ENCODE peak calls at places on chromosomes 5 and 9, in nine cellular contexts. N is GM12864, M is AG10803, S is HL-60, T is suprapubic skin, Y is HCT116, P is fibroblast of villous mesenchyme, E is tibial artery, Z is endodermal cell. L is an unnamed sample.

GRCh38 chr5:64947031-64947430 is 178.3 kb downstream of the CWC27 start:
- DNase-seq in N (no peak), M (no peak), S (no peak), T (no peak), Y (no peak), P (peak), E (no peak), Z (no peak), L (no peak)

GRCh38 chr9:130235558-130236435 is 29.8 kb upstream of the HMCN2 start:
- DNase-seq in N (no peak), M (peak), S (peak), T (no peak), Y (no peak), P (peak), E (peak), Z (peak), L (peak)

GRCh38 chr5:93677344-93678021 is 63.9 kb downstream of the POU5F2 start:
- DNase-seq in N (no peak), M (peak), S (no peak), T (no peak), Y (peak), P (peak), E (no peak), Z (peak), L (peak)

GRCh38 chr9:36530224-36530623 is 42.5 kb upstream of the MELK start:
- DNase-seq in N (no peak), M (no peak), S (no peak), T (no peak), Y (no peak), P (no peak), E (no peak), Z (no peak), L (no peak)

GRCh38 chr5:132268698-132269551 is 11.4 kb downstream of the PDLIM4 start:
- DNase-seq in N (no peak), M (peak), S (no peak), T (no peak), Y (no peak), P (peak), E (no peak), Z (no peak), L (peak)

GRCh38 chr9:113511856-113512761 is 48.6 kb downstream of the RGS3 start:
- DNase-seq in N (peak), M (peak), S (peak), T (no peak), Y (no peak), P (peak), E (no peak), Z (no peak), L (no peak)

GRCh38 chr5:118440496-118440895 is 547.9 kb downstream of the DTWD2 start:
- DNase-seq in N (no peak), M (no peak), S (no peak), T (no peak), Y (no peak), P (no peak), E (no peak), Z (no peak), L (no peak)

GRCh38 chr9:99235069-99235468 is 13.0 kb downstream of the SEC61B start:
- DNase-seq in N (no peak), M (no peak), S (no peak), T (no peak), Y (no peak), P (no peak), E (no peak), Z (no peak), L (no peak)

GRCh38 chr5:109718216-109718615 is 28.5 kb downstream of the MAN2A1 start:
- DNase-seq in N (no peak), M (no peak), S (no peak), T (no peak), Y (no peak), P (no peak), E (no peak), Z (no peak), L (no peak)

GRCh38 chr5:114055318-114055788 is 306.5 kb upstream of the KCNN2 start:
- DNase-seq in N (no peak), M (peak), S (no peak), T (no peak), Y (no peak), P (peak), E (no peak), Z (peak), L (peak)

GRCh38 chr9:106862115-106862945 is 636 bp upstream of the ZNF462 start:
- DNase-seq in N (no peak), M (peak), S (no peak), T (no peak), Y (no peak), P (peak), E (peak), Z (peak), L (peak)

GRCh38 chr9:112945620-112946208 is 55.0 kb upstream of the SLC46A2 start:
- DNase-seq in N (no peak), M (no peak), S (no peak), T (no peak), Y (no peak), P (no peak), E (no peak), Z (peak), L (no peak)

GRCh38 chr9:95455714-95456113 is 61.1 kb downstream of the PTCH1 start:
- DNase-seq in N (no peak), M (no peak), S (no peak), T (no peak), Y (no peak), P (no peak), E (no peak), Z (no peak), L (no peak)

GRCh38 chr9:111959468-111959941 is 62.9 kb downstream of the UGCG start:
- DNase-seq in N (no peak), M (peak), S (no peak), T (no peak), Y (peak), P (peak), E (no peak), Z (no peak), L (peak)

GRCh38 chr9:122383992-122384461 is 13.2 kb downstream of the PTGS1 start:
- DNase-seq in N (no peak), M (peak), S (no peak), T (peak), Y (no peak), P (no peak), E (peak), Z (no peak), L (peak)

GRCh38 chr5:95280692-95281091 is 4.2 kb downstream of the MCTP1 start:
- DNase-seq in N (no peak), M (no peak), S (no peak), T (no peak), Y (no peak), P (no peak), E (no peak), Z (no peak), L (no peak)

GRCh38 chr5:157624144-157624543 is 28.1 kb downstream of the SOX30 start:
- DNase-seq in N (no peak), M (no peak), S (no peak), T (no peak), Y (no peak), P (no peak), E (no peak), Z (no peak), L (no peak)

GRCh38 chr5:42228279-42228678 is 195.0 kb upstream of the GHR start:
- DNase-seq in N (no peak), M (no peak), S (no peak), T (no peak), Y (no peak), P (no peak), E (no peak), Z (no peak), L (peak)

GRCh38 chr5:171300358-171300757 is 8.7 kb upstream of the TLX3 start:
- DNase-seq in N (no peak), M (no peak), S (no peak), T (no peak), Y (no peak), P (no peak), E (no peak), Z (no peak), L (peak)

GRCh38 chr5:127322405-127322804 is 31.8 kb downstream of the MEGF10 start:
- DNase-seq in N (no peak), M (no peak), S (no peak), T (no peak), Y (no peak), P (no peak), E (no peak), Z (no peak), L (no peak)

GRCh38 chr5:91255396-91256141 is 127.5 kb downstream of the ARRDC3 start:
- DNase-seq in N (no peak), M (no peak), S (no peak), T (no peak), Y (no peak), P (no peak), E (no peak), Z (no peak), L (no peak)

GRCh38 chr5:62206150-62206829 is 99.7 kb upstream of the KIF2A start:
- DNase-seq in N (no peak), M (peak), S (peak), T (no peak), Y (peak), P (peak), E (no peak), Z (peak), L (no peak)

GRCh38 chr9:36322462-36322861 is 64.2 kb upstream of the GNE start:
- DNase-seq in N (no peak), M (no peak), S (no peak), T (peak), Y (no peak), P (no peak), E (no peak), Z (no peak), L (no peak)

GRCh38 chr5:11719888-11720481 is 184.3 kb downstream of the CTNND2 start:
- DNase-seq in N (peak), M (no peak), S (peak), T (no peak), Y (no peak), P (no peak), E (no peak), Z (peak), L (no peak)

GRCh38 chr9:135888766-135889394 is 18.5 kb downstream of the CAMSAP1 start:
- DNase-seq in N (no peak), M (no peak), S (no peak), T (peak), Y (no peak), P (no peak), E (no peak), Z (no peak), L (no peak)

GRCh38 chr5:171442287-171443042 is 23.0 kb downstream of the FGF18 start:
- DNase-seq in N (no peak), M (no peak), S (peak), T (no peak), Y (no peak), P (peak), E (no peak), Z (no peak), L (peak)

GRCh38 chr9:123282343-123283047 is 14.1 kb upstream of the STRBP start:
- DNase-seq in N (no peak), M (no peak), S (no peak), T (no peak), Y (peak), P (no peak), E (no peak), Z (no peak), L (no peak)

GRCh38 chr5:151071021-151071420 is 9.8 kb downstream of the TNIP1 start:
- DNase-seq in N (no peak), M (no peak), S (no peak), T (no peak), Y (no peak), P (no peak), E (no peak), Z (no peak), L (no peak)

GRCh38 chr5:139660105-139660915 is 12.2 kb downstream of the CXXC5 start:
- DNase-seq in N (no peak), M (peak), S (peak), T (no peak), Y (no peak), P (no peak), E (peak), Z (no peak), L (peak)

GRCh38 chr5:149174847-149175234 is 33.5 kb downstream of the ABLIM3 start:
- DNase-seq in N (no peak), M (no peak), S (no peak), T (no peak), Y (no peak), P (no peak), E (no peak), Z (no peak), L (no peak)

GRCh38 chr9:38682713-38683112 is 37.2 kb downstream of the FAM240B start:
- DNase-seq in N (no peak), M (peak), S (no peak), T (no peak), Y (peak), P (peak), E (no peak), Z (peak), L (peak)

GRCh38 chr5:135869935-135870334 is 25.7 kb downstream of the IL9 start:
- DNase-seq in N (no peak), M (no peak), S (no peak), T (no peak), Y (no peak), P (no peak), E (no peak), Z (no peak), L (no peak)

GRCh38 chr5:96885518-96886338 is 9.4 kb downstream of the ERAP2 start:
- DNase-seq in N (peak), M (no peak), S (no peak), T (no peak), Y (no peak), P (no peak), E (no peak), Z (no peak), L (no peak)

GRCh38 chr5:10576121-10576789 is 12.4 kb downstream of the ANKRD33B start:
- DNase-seq in N (no peak), M (no peak), S (no peak), T (no peak), Y (no peak), P (no peak), E (no peak), Z (no peak), L (no peak)
- TF ChIP-seq CTCF in N (peak), M (no peak), S (no peak), T (no peak), Y (peak), P (peak), E (no peak), Z (peak), L (no peak)

GRCh38 chr9:116155700-116156045 is 2.1 kb downstream of the PAPPA start:
- DNase-seq in N (no peak), M (peak), S (no peak), T (no peak), Y (no peak), P (peak), E (no peak), Z (no peak), L (peak)
- H3K4me3 ChIP-seq in N (no peak), M (peak), S (no peak), T (peak), Y (no peak), P (peak), E (peak), Z (peak), L (peak)

GRCh38 chr5:74765201-74765600 is 1.7 kb downstream of the GFM2 start:
- DNase-seq in N (no peak), M (peak), S (no peak), T (no peak), Y (no peak), P (peak), E (no peak), Z (no peak), L (no peak)

GRCh38 chr5:74763504-74763903 is 3.4 kb downstream of the GFM2 start:
- DNase-seq in N (no peak), M (no peak), S (no peak), T (no peak), Y (no peak), P (peak), E (no peak), Z (no peak), L (peak)

GRCh38 chr5:74762599-74762998 is 4.3 kb downstream of the GFM2 start:
- DNase-seq in N (no peak), M (peak), S (no peak), T (no peak), Y (peak), P (peak), E (no peak), Z (no peak), L (peak)

GRCh38 chr5:74765929-74766328 is 988 bp downstream of the GFM2 start:
- DNase-seq in N (no peak), M (no peak), S (no peak), T (no peak), Y (no peak), P (no peak), E (no peak), Z (no peak), L (no peak)

DNA sequence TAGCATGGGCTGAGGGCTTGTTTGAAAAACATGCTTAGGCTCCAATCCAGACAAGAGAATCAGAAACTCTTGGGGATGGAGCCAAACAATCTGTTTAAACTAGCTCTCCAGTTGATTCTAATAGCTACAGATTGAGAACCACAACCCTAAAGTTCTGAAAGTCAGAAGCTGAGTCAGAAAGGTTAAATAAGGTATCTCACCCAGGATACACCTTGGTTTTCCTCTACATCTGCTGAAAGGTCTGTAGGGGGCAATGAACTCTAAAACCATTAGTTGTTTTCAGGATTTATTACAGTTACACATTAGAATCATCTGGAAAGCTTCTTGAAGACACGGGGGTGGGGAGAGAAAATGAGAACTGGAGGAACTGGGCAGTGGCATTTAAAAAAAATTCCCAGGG is 5.7 kb downstream of the GFM2 start:
- DNase-seq in N (no peak), M (no peak), S (no peak), T (no peak), Y (no peak), P (no peak), E (no peak), Z (no peak), L (no peak)
- TF ChIP-seq CTCF in N (no peak), M (no peak), S (no peak), T (no peak), Y (no peak), P (no peak), E (no peak), Z (peak), L (no peak)

GRCh38 chr5:39187873-39188731 is 31.3 kb downstream of the FYB1 start:
- DNase-seq in N (no peak), M (no peak), S (no peak), T (no peak), Y (no peak), P (no peak), E (no peak), Z (no peak), L (no peak)

GRCh38 chr5:39189297-39189955 is 29.9 kb downstream of the FYB1 start:
- DNase-seq in N (no peak), M (no peak), S (no peak), T (no peak), Y (no peak), P (no peak), E (no peak), Z (no peak), L (no peak)

GRCh38 chr5:39185761-39186160 is 33.6 kb downstream of the FYB1 start:
- DNase-seq in N (no peak), M (no peak), S (no peak), T (no peak), Y (no peak), P (no peak), E (no peak), Z (no peak), L (no peak)

GRCh38 chr5:39186289-39186688 is 33.1 kb downstream of the FYB1 start:
- DNase-seq in N (no peak), M (no peak), S (no peak), T (no peak), Y (no peak), P (no peak), E (no peak), Z (no peak), L (no peak)

GRCh38 chr5:39186722-39187539 is 32.4 kb downstream of the FYB1 start:
- DNase-seq in N (no peak), M (no peak), S (no peak), T (no peak), Y (no peak), P (no peak), E (no peak), Z (no peak), L (no peak)
- H3K4me3 ChIP-seq in N (no peak), M (no peak), S (no peak), T (no peak), Y (no peak), P (no peak), E (no peak), Z (no peak), L (no peak)

DNA sequence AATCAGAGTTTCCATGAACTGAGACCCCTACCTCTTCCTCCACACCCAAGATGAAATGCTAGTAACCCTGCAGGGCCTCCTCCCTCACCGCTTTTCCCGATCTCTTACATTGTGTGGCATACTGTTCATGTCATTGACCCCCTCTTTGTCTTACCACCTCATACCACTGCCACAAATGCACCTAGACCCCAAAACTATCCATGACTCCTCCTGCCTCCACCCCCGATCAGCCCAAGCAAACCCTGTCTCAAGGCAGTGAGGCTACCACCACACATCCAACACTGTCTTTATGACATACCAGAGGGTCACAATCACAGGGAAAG is 55.7 kb downstream of the PLAC8L1 start:
- DNase-seq in N (no peak), M (no peak), S (no peak), T (no peak), Y (no peak), P (no peak), E (no peak), Z (no peak), L (no peak)
- TF ChIP-seq CTCF in N (no peak), M (no peak), S (no peak), T (no peak), Y (no peak), P (no peak), E (peak), Z (no peak), L (no peak)

DNA sequence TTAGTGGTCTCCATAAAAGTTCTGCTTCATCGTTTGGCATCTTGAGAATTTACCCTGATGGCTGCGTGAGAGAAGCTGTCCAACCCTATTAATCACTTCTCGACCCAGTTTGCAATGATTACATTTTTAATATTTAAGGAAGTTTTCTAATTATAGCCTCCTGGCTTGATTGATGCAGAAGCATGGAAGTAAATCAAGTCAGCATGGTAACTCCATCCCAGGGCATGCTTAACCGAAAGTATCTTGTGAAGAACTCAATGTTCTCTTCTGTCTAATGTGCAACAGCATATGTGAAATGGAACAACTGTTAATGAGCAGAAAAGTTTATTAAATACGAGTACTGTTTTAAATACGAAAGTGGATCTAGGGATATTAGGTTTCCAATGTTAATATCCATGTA is 278.9 kb upstream of the CD180 start:
- DNase-seq in N (no peak), M (no peak), S (no peak), T (no peak), Y (no peak), P (peak), E (no peak), Z (no peak), L (peak)
- H3K4me3 ChIP-seq in N (no peak), M (peak), S (no peak), T (no peak), Y (no peak), P (no peak), E (no peak), Z (no peak), L (no peak)

GRCh38 chr5:180215738-180216630 is 7.0 kb upstream of the RASGEF1C start:
- DNase-seq in N (no peak), M (no peak), S (no peak), T (peak), Y (no peak), P (no peak), E (no peak), Z (no peak), L (no peak)

GRCh38 chr5:180216646-180217171 is 7.7 kb upstream of the RASGEF1C start:
- DNase-seq in N (no peak), M (no peak), S (no peak), T (no peak), Y (no peak), P (no peak), E (no peak), Z (no peak), L (no peak)

GRCh38 chr5:180213256-180213600 is 4.2 kb upstream of the RASGEF1C start:
- DNase-seq in N (no peak), M (no peak), S (no peak), T (peak), Y (no peak), P (no peak), E (no peak), Z (no peak), L (no peak)

GRCh38 chr5:180213657-180214207 is 4.7 kb upstream of the RASGEF1C start:
- DNase-seq in N (no peak), M (no peak), S (no peak), T (no peak), Y (no peak), P (no peak), E (no peak), Z (no peak), L (no peak)

GRCh38 chr5:180214870-180215737 is 6.1 kb upstream of the RASGEF1C start:
- DNase-seq in N (no peak), M (no peak), S (no peak), T (peak), Y (no peak), P (no peak), E (no peak), Z (no peak), L (no peak)
- TF ChIP-seq CTCF in N (no peak), M (no peak), S (no peak), T (no peak), Y (no peak), P (no peak), E (no peak), Z (no peak), L (no peak)

L was measured in foreskin fibroblast.